ENCODE peak calls at places on chromosomes 16 and 17, in four cellular contexts. C is IMR-90, H is cardiac muscle cell, Z is uterus. I is an unnamed sample. For H3K4me1, the result is how much of the 10 kb centered on the place peaks cover.

GRCh38 chr17:63434951-63435571 is 11.0 kb downstream of the CYB561 start:
- DNase-seq in C (peak), H (no peak), Z (peak), I (peak)

GRCh38 chr16:81524382-81524781 is 79.8 kb downstream of the CMIP start:
- DNase-seq in C (no peak), H (no peak), Z (no peak), I (no peak)

GRCh38 chr17:20225162-20226115 is 216.3 kb downstream of the SPECC1 start:
- DNase-seq in C (no peak), H (no peak), Z (no peak), I (peak)

GRCh38 chr16:25922438-25922837 is 230.7 kb downstream of the HS3ST4 start:
- DNase-seq in C (no peak), H (no peak), Z (no peak), I (no peak)

GRCh38 chr17:64580384-64581307 is 73.9 kb downstream of the CEP95 start:
- DNase-seq in C (no peak), H (no peak), Z (no peak), I (no peak)

GRCh38 chr16:27269300-27270150 is 953 bp upstream of the NSMCE1 start:
- DNase-seq in C (no peak), H (no peak), Z (no peak), I (no peak)

GRCh38 chr17:40326014-40326831 is 17.2 kb downstream of the RARA start:
- DNase-seq in C (no peak), H (no peak), Z (no peak), I (no peak)

GRCh38 chr17:9170336-9170735 is 149.0 kb downstream of the NTN1 start:
- DNase-seq in C (no peak), H (no peak), Z (no peak), I (no peak)

GRCh38 chr17:50288306-50288705 is 14.0 kb downstream of the TMEM92 start:
- DNase-seq in C (no peak), H (no peak), Z (no peak), I (no peak)

GRCh38 chr17:74760404-74761105 is 12.1 kb downstream of the NHERF1 start:
- DNase-seq in C (no peak), H (peak), Z (no peak), I (peak)

GRCh38 chr16:87132361-87133014 is 184.7 kb downstream of the C16orf95 start:
- DNase-seq in C (peak), H (no peak), Z (no peak), I (no peak)

GRCh38 chr17:82204831-82205719 is 7.6 kb downstream of the CCDC57 start:
- DNase-seq in C (peak), H (no peak), Z (no peak), I (no peak)

GRCh38 chr17:82205720-82206508 is 6.7 kb downstream of the CCDC57 start:
- DNase-seq in C (peak), H (peak), Z (peak), I (peak)

GRCh38 chr16:30958164-30959083 is 870 bp downstream of the SETD1A start:
- DNase-seq in C (peak), H (peak), Z (peak), I (no peak)

GRCh38 chr17:14827394-14827793 is 437.7 kb downstream of the PMP22 start:
- DNase-seq in C (no peak), H (no peak), Z (no peak), I (no peak)

GRCh38 chr16:87002717-87003413 is 314.3 kb downstream of the C16orf95 start:
- DNase-seq in C (peak), H (no peak), Z (no peak), I (no peak)

GRCh38 chr16:3248596-3248995 is 7.8 kb downstream of the MEFV start:
- DNase-seq in C (no peak), H (no peak), Z (no peak), I (no peak)

GRCh38 chr16:3249020-3249419 is 7.4 kb downstream of the MEFV start:
- DNase-seq in C (no peak), H (no peak), Z (no peak), I (no peak)

GRCh38 chr16:3246876-3247275 is 9.6 kb downstream of the MEFV start:
- DNase-seq in C (no peak), H (no peak), Z (no peak), I (no peak)

GRCh38 chr16:3243882-3244281 is 8.9 kb upstream of the ZNF200 start:
- DNase-seq in C (no peak), H (no peak), Z (no peak), I (no peak)

DNA sequence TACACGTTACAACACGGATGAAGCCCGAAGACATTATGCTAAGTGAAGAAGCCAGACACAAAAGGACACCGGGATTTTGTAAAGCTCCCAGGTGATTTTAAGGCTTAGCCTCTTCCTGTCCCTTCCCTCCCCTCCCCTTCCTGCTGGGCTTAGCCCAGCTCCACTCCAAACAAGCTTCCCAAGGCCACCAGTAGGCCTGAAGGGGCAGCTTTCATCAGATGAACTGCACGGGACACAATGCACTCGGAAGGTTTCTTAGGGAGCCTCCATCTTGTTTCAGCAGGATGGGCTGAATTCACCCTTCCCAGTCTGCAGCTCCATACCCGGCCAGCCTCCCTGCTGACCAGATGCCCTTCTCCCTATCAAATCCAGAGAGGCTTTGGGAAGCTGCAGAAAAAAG is 10.4 kb downstream of the MEFV start:
- DNase-seq in C (no peak), H (no peak), Z (no peak), I (no peak)
- H3K4me1 ChIP-seq in C (under half), H (under half), Z (under half), I (under half)

GRCh38 chr17:27293898-27294688 is at the start of gene WSB1:
- DNase-seq in C (peak), H (peak), Z (peak), I (peak)
- TF ChIP-seq CTCF in C (peak), H (no peak), Z (no peak), I (peak)

GRCh38 chr17:56597495-56597990 is 4.0 kb downstream of the NOG start:
- DNase-seq in C (peak), H (peak), Z (no peak), I (no peak)

GRCh38 chr17:56598471-56598870 is 5.0 kb downstream of the NOG start:
- DNase-seq in C (peak), H (no peak), Z (no peak), I (no peak)

GRCh38 chr17:56600246-56600645 is 6.7 kb downstream of the NOG start:
- DNase-seq in C (no peak), H (no peak), Z (no peak), I (no peak)

GRCh38 chr17:56599093-56599492 is 5.6 kb downstream of the NOG start:
- DNase-seq in C (no peak), H (no peak), Z (no peak), I (no peak)

GRCh38 chr17:56599566-56599965 is 6.1 kb downstream of the NOG start:
- DNase-seq in C (no peak), H (no peak), Z (no peak), I (no peak)
- H3K27ac ChIP-seq in C (no peak), H (no peak), Z (no peak), I (no peak)

DNA sequence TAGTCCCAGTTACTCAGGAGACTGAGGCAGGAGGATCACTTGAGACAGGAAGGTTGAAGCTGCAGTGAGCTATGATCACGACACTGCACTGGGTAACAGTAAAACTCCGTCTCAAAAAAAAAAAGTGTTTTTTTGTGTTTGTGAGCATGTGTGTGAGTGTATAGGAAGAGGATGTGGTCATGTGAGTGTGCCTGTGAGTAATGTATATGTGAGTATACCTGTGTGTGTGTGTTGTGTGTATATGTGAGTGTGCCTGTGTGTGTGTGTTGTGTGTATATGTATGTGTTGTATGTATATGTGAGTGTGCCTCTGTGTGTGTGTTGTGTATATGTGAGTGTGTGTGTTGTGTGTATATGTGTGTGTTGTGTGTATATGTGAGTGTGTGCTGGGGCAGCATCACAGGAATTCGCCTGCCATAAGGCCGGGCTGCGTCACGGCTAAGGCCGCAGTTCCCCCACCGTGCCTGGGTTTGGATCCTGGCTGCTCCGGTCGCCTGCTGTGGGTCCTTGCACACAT is 21.4 kb upstream of the NPTX1 start:
- DNase-seq in C (no peak), H (no peak), Z (no peak), I (no peak)
- H3K4me1 ChIP-seq in C (under half), H (under half), Z (under half), I (under half)

GRCh38 chr17:68535903-68536302 is 23.7 kb downstream of the PRKAR1A start:
- DNase-seq in C (no peak), H (no peak), Z (no peak), I (no peak)

GRCh38 chr17:68532826-68533225 is 20.6 kb downstream of the PRKAR1A start:
- DNase-seq in C (no peak), H (no peak), Z (no peak), I (no peak)

GRCh38 chr17:68531252-68531651 is 19.0 kb downstream of the PRKAR1A start:
- DNase-seq in C (no peak), H (no peak), Z (no peak), I (no peak)

GRCh38 chr17:68534714-68535113 is 22.5 kb downstream of the PRKAR1A start:
- DNase-seq in C (no peak), H (no peak), Z (no peak), I (no peak)

DNA sequence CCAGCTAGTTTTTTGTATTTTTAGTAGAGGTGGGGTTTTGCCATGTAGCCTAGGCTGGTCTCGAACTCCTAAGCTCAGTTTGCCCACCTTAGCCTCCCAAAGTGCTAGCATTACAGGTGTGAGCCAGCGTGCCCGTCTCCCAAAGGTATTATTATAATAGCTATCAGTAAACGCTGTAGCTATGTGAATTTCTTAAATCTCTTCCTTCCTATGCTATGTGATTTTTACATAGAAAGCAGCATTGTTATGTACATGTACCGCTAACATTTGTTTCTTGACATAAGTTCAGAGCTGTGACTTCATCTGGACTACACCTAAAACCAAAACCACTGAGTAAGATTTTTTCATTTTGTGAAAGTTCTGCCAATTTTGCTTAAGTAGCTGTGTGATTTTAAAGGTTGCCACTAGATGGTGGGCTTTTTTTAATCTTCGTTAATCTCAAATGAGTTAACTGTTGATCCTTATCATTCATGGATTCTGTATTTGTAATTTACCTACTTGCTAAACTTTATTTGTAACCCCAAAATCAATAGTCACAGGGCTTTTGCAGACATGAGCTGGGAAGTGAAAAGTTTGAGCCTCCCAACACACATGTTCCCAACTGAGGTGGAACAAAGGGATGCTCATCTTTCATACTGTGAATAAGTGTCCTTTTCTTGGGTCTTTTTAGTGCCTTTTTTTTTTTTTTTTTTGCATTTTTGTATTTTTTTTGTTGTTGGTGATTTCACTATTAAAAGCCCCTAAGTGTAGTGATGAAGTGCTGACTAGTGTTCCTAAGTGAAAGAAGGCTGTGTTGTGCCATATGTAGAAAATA is 21.9 kb downstream of the PRKAR1A start:
- DNase-seq in C (peak), H (no peak), Z (no peak), I (peak)
- TF ChIP-seq CTCF in C (peak), H (peak), Z (peak), I (peak)

GRCh38 chr16:70701596-70701995 is 15.7 kb upstream of the MTSS2 start:
- DNase-seq in C (no peak), H (no peak), Z (no peak), I (no peak)

GRCh38 chr16:70701998-70702397 is 16.1 kb upstream of the MTSS2 start:
- DNase-seq in C (no peak), H (no peak), Z (no peak), I (no peak)

GRCh38 chr16:70703041-70703834 is 17.4 kb upstream of the MTSS2 start:
- DNase-seq in C (peak), H (peak), Z (peak), I (peak)

GRCh38 chr16:70703835-70704381 is 18.1 kb upstream of the MTSS2 start:
- DNase-seq in C (no peak), H (no peak), Z (no peak), I (no peak)

DNA sequence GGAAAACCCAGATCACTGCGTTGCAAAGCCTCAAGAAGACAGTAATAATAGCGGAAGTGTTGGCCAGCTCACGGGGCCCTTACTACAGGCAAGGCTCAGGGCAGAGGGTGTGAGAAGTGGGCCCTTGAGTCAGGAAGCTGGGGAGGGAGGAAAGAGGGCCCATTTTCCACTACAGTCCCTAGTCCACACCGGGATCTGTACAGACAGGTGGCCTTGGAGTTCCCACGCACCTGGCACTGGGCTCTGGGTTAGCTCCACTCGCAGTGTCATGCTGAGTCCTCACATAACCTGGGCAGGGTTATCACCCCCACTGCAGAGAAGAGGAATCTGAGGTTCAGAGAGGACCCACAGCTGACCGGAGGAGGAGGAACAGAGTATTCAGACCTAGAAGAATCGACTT is 16.8 kb upstream of the MTSS2 start:
- DNase-seq in C (no peak), H (no peak), Z (no peak), I (no peak)
- H3K27ac ChIP-seq in C (peak), H (peak), Z (peak), I (no peak)

GRCh38 chr17:32274101-32274500 is 8.5 kb downstream of the RHBDL3 start:
- DNase-seq in C (no peak), H (no peak), Z (no peak), I (no peak)

GRCh38 chr17:32274643-32275042 is 9.0 kb downstream of the RHBDL3 start:
- DNase-seq in C (no peak), H (no peak), Z (no peak), I (no peak)

GRCh38 chr17:32277284-32277683 is 11.7 kb downstream of the RHBDL3 start:
- DNase-seq in C (peak), H (peak), Z (no peak), I (no peak)

GRCh38 chr17:32275060-32276042 is 9.7 kb downstream of the RHBDL3 start:
- DNase-seq in C (peak), H (no peak), Z (peak), I (peak)

GRCh38 chr17:32276217-32276616 is 10.6 kb downstream of the RHBDL3 start:
- DNase-seq in C (no peak), H (no peak), Z (peak), I (no peak)
- H3K4me1 ChIP-seq in C (under half), H (under half), Z (under half), I (under half)

GRCh38 chr16:68237243-68238028 is 1.5 kb upstream of the ESRP2 start:
- DNase-seq in C (peak), H (peak), Z (peak), I (peak)
- TF ChIP-seq CTCF in C (no peak), H (no peak), Z (no peak), I (no peak)